ENCODE peak calls at places on chromosomes 7 and 10, in four cellular contexts. K, U, I and D are unnamed samples.

GRCh38 chr7:39248041-39248692 is 270.5 kb downstream of the POU6F2 start:
- DNase-seq in K (no peak), U (no peak), I (peak), D (no peak)

GRCh38 chr7:155865830-155866545 is 53.7 kb upstream of the SHH start:
- DNase-seq in K (no peak), U (no peak), I (no peak), D (peak)

GRCh38 chr7:147197006-147197405 is 1080.4 kb downstream of the CNTNAP2 start:
- DNase-seq in K (no peak), U (no peak), I (no peak), D (no peak)

GRCh38 chr7:50353201-50353600 is 48.7 kb downstream of the IKZF1 start:
- DNase-seq in K (no peak), U (no peak), I (no peak), D (no peak)

GRCh38 chr10:101670635-101671034 is 24.3 kb downstream of the FBXW4 start:
- DNase-seq in K (no peak), U (no peak), I (no peak), D (no peak)

GRCh38 chr10:124740374-124741280 is 3.6 kb downstream of the FAM53B start:
- DNase-seq in K (peak), U (peak), I (peak), D (no peak)

GRCh38 chr7:150981644-150982043 is 3.5 kb upstream of the KCNH2 start:
- DNase-seq in K (no peak), U (no peak), I (no peak), D (no peak)

GRCh38 chr7:63925626-63926460 is 72.8 kb upstream of the ZNF722 start:
- DNase-seq in K (no peak), U (no peak), I (no peak), D (no peak)

GRCh38 chr10:33229252-33229943 is 105.1 kb downstream of the NRP1 start:
- DNase-seq in K (no peak), U (no peak), I (no peak), D (no peak)

GRCh38 chr10:78925800-78926319 is 142.9 kb upstream of the ZMIZ1 start:
- DNase-seq in K (peak), U (no peak), I (no peak), D (no peak)

GRCh38 chr10:79387466-79387973 is 40.3 kb downstream of the PPIF start:
- DNase-seq in K (no peak), U (no peak), I (no peak), D (no peak)

GRCh38 chr10:14353291-14353913 is 22.7 kb upstream of the FRMD4A start:
- DNase-seq in K (no peak), U (no peak), I (peak), D (peak)

GRCh38 chr10:6077071-6077675 is 11.7 kb upstream of the RBM17 start:
- DNase-seq in K (no peak), U (no peak), I (no peak), D (no peak)

GRCh38 chr10:930415-931325 is 835 bp downstream of the LARP4B start:
- DNase-seq in K (peak), U (peak), I (peak), D (peak)

GRCh38 chr10:12606461-12606860 is 257.1 kb downstream of the CAMK1D start:
- DNase-seq in K (no peak), U (no peak), I (no peak), D (no peak)

GRCh38 chr10:116787018-116787674 is 44.8 kb upstream of the HSPA12A start:
- DNase-seq in K (no peak), U (no peak), I (no peak), D (no peak)

GRCh38 chr10:63166742-63167258 is 33.7 kb downstream of the NRBF2 start:
- DNase-seq in K (peak), U (peak), I (peak), D (no peak)

GRCh38 chr10:33483124-33483794 is 148.8 kb upstream of the NRP1 start:
- DNase-seq in K (peak), U (peak), I (no peak), D (no peak)

GRCh38 chr7:44096326-44096881 is 7.7 kb upstream of the AEBP1 start:
- DNase-seq in K (no peak), U (no peak), I (no peak), D (no peak)
- H2BK15ac ChIP-seq in K (no peak), U (no peak), I (no peak), D (no peak)

DNA sequence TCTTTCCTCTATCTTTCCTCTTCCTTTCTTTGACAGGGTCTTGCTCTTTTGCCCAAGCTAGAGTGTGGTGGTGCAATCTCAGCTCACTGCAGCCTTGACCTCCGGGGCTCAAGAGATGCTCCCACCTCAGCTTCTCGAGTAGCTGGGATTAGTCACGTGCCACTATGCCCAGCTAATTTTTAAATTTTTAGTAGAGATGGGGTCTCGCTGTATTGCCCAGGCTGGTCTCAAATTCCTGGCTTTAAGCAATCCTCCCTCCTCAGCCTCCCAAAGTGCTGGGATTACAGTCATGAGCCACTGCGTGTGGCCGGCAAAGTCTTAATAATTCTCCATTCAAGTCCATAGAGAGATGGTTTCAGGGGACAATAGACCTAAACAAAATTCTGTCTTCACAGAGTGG is 40.2 kb downstream of the COL26A1 start:
- DNase-seq in K (no peak), U (no peak), I (no peak), D (no peak)
- H2BK15ac ChIP-seq in K (no peak), U (no peak), I (no peak), D (no peak)

GRCh38 chr10:112274831-112275230 is 8.4 kb upstream of the TECTB start:
- DNase-seq in K (no peak), U (no peak), I (no peak), D (no peak)
- H2BK15ac ChIP-seq in K (no peak), U (no peak), I (no peak), D (no peak)

GRCh38 chr10:86668297-86669165 is at the start of gene LDB3:
- DNase-seq in K (peak), U (no peak), I (peak), D (no peak)
- H2BK15ac ChIP-seq in K (peak), U (peak), I (no peak), D (no peak)

GRCh38 chr10:44991571-44991970 is 9.2 kb upstream of the ZNF22 start:
- DNase-seq in K (no peak), U (no peak), I (no peak), D (no peak)
- H2BK15ac ChIP-seq in K (peak), U (no peak), I (no peak), D (no peak)

GRCh38 chr10:31677198-31678138 is 251.2 kb downstream of the ARHGAP12 start:
- DNase-seq in K (no peak), U (peak), I (peak), D (peak)

GRCh38 chr10:31679931-31680330 is 248.7 kb downstream of the ARHGAP12 start:
- DNase-seq in K (no peak), U (no peak), I (no peak), D (no peak)

GRCh38 chr10:31678573-31679122 is 250.0 kb downstream of the ARHGAP12 start:
- DNase-seq in K (no peak), U (no peak), I (no peak), D (no peak)

GRCh38 chr10:31675726-31676125 is 252.9 kb downstream of the ARHGAP12 start:
- DNase-seq in K (no peak), U (no peak), I (no peak), D (no peak)

DNA sequence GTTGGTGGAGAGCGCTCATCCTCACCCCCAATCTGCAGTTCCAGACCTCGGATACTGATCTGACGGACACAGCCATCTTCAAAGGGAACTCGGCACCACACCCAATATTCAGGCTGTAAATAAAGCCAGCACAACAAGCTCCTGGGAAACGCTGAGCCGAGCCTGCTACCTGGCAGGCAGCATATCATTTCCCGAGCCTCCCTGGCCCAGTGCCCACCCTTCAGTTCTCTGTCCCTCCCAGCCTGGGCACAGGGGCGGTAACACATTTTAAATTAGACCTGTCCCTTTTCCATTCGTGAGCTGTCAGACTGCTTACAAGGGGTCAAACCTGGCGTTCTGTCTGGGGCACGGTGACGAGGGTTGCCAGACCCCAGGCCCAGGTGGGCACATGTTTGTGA is 250.5 kb downstream of the ARHGAP12 start:
- DNase-seq in K (no peak), U (no peak), I (no peak), D (no peak)
- H2BK15ac ChIP-seq in K (no peak), U (peak), I (no peak), D (no peak)

DNA sequence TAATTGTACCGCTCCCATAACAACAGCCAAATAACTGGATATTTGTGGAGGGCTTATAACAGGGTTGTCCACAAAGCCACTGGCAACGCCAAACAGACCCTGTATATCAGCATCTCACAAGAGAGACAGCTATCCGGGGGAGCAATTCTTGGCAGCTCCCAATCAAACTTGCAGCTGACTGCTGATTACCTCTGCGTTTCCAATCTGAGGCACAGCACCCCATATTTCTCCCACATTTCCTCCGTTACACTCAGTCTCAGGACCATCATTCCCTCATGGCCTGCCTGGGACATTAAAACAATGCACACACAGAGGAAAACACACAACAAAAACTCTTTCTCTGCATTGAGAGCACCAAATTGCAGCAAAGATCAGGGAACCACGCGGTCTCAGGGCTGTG is 67.8 kb upstream of the SDK1 start:
- DNase-seq in K (no peak), U (no peak), I (no peak), D (no peak)
- H2BK15ac ChIP-seq in K (no peak), U (no peak), I (no peak), D (no peak)

DNA sequence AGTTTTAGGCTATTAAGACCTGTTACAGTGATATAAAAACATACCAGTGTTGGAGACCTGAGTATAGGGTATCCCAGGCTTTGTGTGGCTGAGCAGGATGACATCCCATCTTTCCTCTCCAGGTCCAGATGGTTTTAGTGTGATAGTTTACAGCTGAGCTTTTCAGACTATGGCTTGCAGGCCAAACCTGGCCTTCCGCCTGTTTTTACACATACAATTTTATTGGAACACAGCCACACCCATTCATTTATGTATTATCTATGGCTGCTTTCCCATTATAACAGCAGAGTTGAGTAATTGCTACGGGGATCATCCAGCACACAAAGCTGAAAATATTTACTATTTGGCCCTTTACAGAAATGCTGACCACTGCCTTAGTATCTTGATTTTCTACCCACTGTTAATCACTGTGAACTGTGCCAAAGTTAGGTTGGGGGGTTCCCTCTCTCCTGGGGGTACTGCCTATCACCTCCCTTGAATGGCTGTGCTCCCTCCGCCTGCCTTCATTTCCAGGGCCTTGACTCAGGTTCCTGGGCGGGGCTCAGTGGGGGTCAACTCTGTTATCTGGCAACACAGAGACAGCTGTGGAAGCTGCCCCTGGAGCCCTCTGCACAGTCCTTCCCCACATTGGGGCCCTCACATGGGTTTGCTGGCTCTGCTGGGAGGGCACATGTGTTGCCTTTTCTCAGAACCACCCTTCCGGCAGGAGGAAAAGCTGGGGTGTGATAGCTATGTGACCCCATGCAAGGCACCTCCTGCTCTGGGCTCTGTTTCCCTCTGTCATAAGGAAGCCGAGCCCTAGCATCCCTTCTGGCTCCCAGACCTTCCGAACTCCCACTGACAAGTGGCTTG is 40.3 kb upstream of the SH2D4B start:
- DNase-seq in K (peak), U (no peak), I (no peak), D (no peak)
- H2BK15ac ChIP-seq in K (peak), U (no peak), I (no peak), D (no peak)

GRCh38 chr7:144818516-144818915 is 17.3 kb downstream of the TPK1 start:
- DNase-seq in K (no peak), U (no peak), I (no peak), D (no peak)

GRCh38 chr7:144820557-144820956 is 15.3 kb downstream of the TPK1 start:
- DNase-seq in K (no peak), U (no peak), I (no peak), D (no peak)

GRCh38 chr7:144819566-144819965 is 16.3 kb downstream of the TPK1 start:
- DNase-seq in K (no peak), U (no peak), I (no peak), D (no peak)

GRCh38 chr7:144814326-144814725 is 21.5 kb downstream of the TPK1 start:
- DNase-seq in K (no peak), U (no peak), I (no peak), D (no peak)

DNA sequence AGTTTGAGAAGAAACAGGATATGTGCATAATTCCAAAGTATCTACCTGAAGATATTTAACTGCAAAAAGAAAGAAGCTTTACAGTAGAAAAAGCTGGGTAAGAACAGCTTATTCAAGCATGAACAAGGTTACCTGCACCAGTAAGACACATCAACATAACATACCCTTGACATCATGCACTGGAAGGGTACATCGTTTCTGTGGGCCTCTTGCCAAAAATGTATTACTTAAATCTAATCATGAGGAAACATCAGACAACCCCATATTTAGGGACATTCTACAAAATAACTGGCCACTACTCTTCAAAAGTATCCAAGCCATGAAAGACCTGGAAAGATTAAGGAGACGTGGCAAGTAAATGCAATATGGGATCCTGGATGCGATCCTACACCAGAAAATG is 18.9 kb downstream of the TPK1 start:
- DNase-seq in K (no peak), U (no peak), I (no peak), D (no peak)
- H2BK15ac ChIP-seq in K (no peak), U (no peak), I (no peak), D (no peak)